ENCODE peak calls at places on chromosomes 13 and 19, in seven cellular contexts. One of them, this sample, is unnamed. For H3K27me3 and H3K36me3, the result is how much of the 10 kb centered on the place peaks cover.

GRCh38 chr19:47637550-47637949 is 28.6 kb downstream of the BICRA start:
- DNase-seq in IMR-90: no peak
- DNase-seq in mesendoderm: no peak
- DNase-seq in breast epithelium: no peak
- DNase-seq in thoracic aorta: no peak
- DNase-seq in effector memory CD4-positive, alpha-beta T cell: no peak
- DNase-seq in hepatocyte: no peak
- DNase-seq in this sample: peak

GRCh38 chr19:38913958-38914357 is 2.0 kb upstream of the CCER2 start:
- DNase-seq in IMR-90: no peak
- DNase-seq in mesendoderm: no peak
- DNase-seq in breast epithelium: no peak
- DNase-seq in thoracic aorta: no peak
- DNase-seq in effector memory CD4-positive, alpha-beta T cell: no peak
- DNase-seq in hepatocyte: no peak
- DNase-seq in this sample: no peak

GRCh38 chr13:32650705-32651311 is 64.6 kb downstream of the PDS5B start:
- DNase-seq in IMR-90: peak
- DNase-seq in mesendoderm: peak
- DNase-seq in breast epithelium: no peak
- DNase-seq in thoracic aorta: no peak
- DNase-seq in effector memory CD4-positive, alpha-beta T cell: peak
- DNase-seq in hepatocyte: peak
- DNase-seq in this sample: peak

GRCh38 chr13:30615851-30616311 is 1.8 kb upstream of the USPL1 start:
- DNase-seq in IMR-90: peak
- DNase-seq in mesendoderm: no peak
- DNase-seq in breast epithelium: no peak
- DNase-seq in thoracic aorta: no peak
- DNase-seq in effector memory CD4-positive, alpha-beta T cell: no peak
- DNase-seq in hepatocyte: peak
- DNase-seq in this sample: peak

GRCh38 chr13:30345426-30346100 is 38.2 kb upstream of the KATNAL1 start:
- DNase-seq in IMR-90: no peak
- DNase-seq in mesendoderm: no peak
- DNase-seq in breast epithelium: no peak
- DNase-seq in thoracic aorta: no peak
- DNase-seq in effector memory CD4-positive, alpha-beta T cell: no peak
- DNase-seq in hepatocyte: no peak
- DNase-seq in this sample: no peak

GRCh38 chr13:75305057-75305456 is 176.9 kb downstream of the TBC1D4 start:
- DNase-seq in IMR-90: no peak
- DNase-seq in mesendoderm: no peak
- DNase-seq in breast epithelium: no peak
- DNase-seq in thoracic aorta: no peak
- DNase-seq in effector memory CD4-positive, alpha-beta T cell: no peak
- DNase-seq in hepatocyte: no peak
- DNase-seq in this sample: peak

GRCh38 chr13:100300708-100301107 is 211.8 kb downstream of the PCCA start:
- DNase-seq in IMR-90: no peak
- DNase-seq in mesendoderm: no peak
- DNase-seq in breast epithelium: no peak
- DNase-seq in thoracic aorta: no peak
- DNase-seq in effector memory CD4-positive, alpha-beta T cell: no peak
- DNase-seq in hepatocyte: no peak
- DNase-seq in this sample: no peak

GRCh38 chr19:18558202-18558555 is 509 bp downstream of the KXD1 start:
- DNase-seq in IMR-90: no peak
- DNase-seq in mesendoderm: no peak
- DNase-seq in breast epithelium: no peak
- DNase-seq in thoracic aorta: no peak
- DNase-seq in effector memory CD4-positive, alpha-beta T cell: no peak
- DNase-seq in hepatocyte: no peak
- DNase-seq in this sample: peak

GRCh38 chr13:52846567-52847321 is 1.7 kb downstream of the PCDH8 start:
- DNase-seq in IMR-90: peak
- DNase-seq in mesendoderm: peak
- DNase-seq in breast epithelium: no peak
- DNase-seq in thoracic aorta: no peak
- DNase-seq in effector memory CD4-positive, alpha-beta T cell: no peak
- DNase-seq in hepatocyte: peak
- DNase-seq in this sample: peak

GRCh38 chr19:47444388-47444821 is 25.1 kb upstream of the MEIS3 start:
- DNase-seq in IMR-90: no peak
- DNase-seq in mesendoderm: peak
- DNase-seq in breast epithelium: no peak
- DNase-seq in thoracic aorta: no peak
- DNase-seq in effector memory CD4-positive, alpha-beta T cell: no peak
- DNase-seq in hepatocyte: peak
- DNase-seq in this sample: peak

GRCh38 chr13:20525144-20525600 is 485 bp downstream of the CRYL1 start:
- DNase-seq in IMR-90: no peak
- DNase-seq in mesendoderm: peak
- DNase-seq in breast epithelium: no peak
- DNase-seq in thoracic aorta: no peak
- DNase-seq in effector memory CD4-positive, alpha-beta T cell: no peak
- DNase-seq in hepatocyte: peak
- DNase-seq in this sample: peak

GRCh38 chr19:14395710-14396338 is 14.6 kb downstream of the ADGRE5 start:
- DNase-seq in IMR-90: no peak
- DNase-seq in mesendoderm: no peak
- DNase-seq in breast epithelium: no peak
- DNase-seq in thoracic aorta: no peak
- DNase-seq in effector memory CD4-positive, alpha-beta T cell: no peak
- DNase-seq in hepatocyte: no peak
- DNase-seq in this sample: no peak

GRCh38 chr19:14394167-14394566 is 12.9 kb downstream of the ADGRE5 start:
- DNase-seq in IMR-90: no peak
- DNase-seq in mesendoderm: no peak
- DNase-seq in breast epithelium: no peak
- DNase-seq in thoracic aorta: no peak
- DNase-seq in effector memory CD4-positive, alpha-beta T cell: no peak
- DNase-seq in hepatocyte: no peak
- DNase-seq in this sample: no peak

GRCh38 chr19:14390548-14390947 is 9.3 kb downstream of the ADGRE5 start:
- DNase-seq in IMR-90: no peak
- DNase-seq in mesendoderm: no peak
- DNase-seq in breast epithelium: no peak
- DNase-seq in thoracic aorta: no peak
- DNase-seq in effector memory CD4-positive, alpha-beta T cell: no peak
- DNase-seq in hepatocyte: no peak
- DNase-seq in this sample: no peak

GRCh38 chr19:14393303-14393702 is 12.1 kb downstream of the ADGRE5 start:
- DNase-seq in IMR-90: no peak
- DNase-seq in mesendoderm: peak
- DNase-seq in breast epithelium: no peak
- DNase-seq in thoracic aorta: no peak
- DNase-seq in effector memory CD4-positive, alpha-beta T cell: no peak
- DNase-seq in hepatocyte: no peak
- DNase-seq in this sample: no peak

GRCh38 chr19:14391156-14391821 is 10.0 kb downstream of the ADGRE5 start:
- DNase-seq in IMR-90: no peak
- DNase-seq in mesendoderm: no peak
- DNase-seq in breast epithelium: no peak
- DNase-seq in thoracic aorta: no peak
- DNase-seq in effector memory CD4-positive, alpha-beta T cell: no peak
- DNase-seq in hepatocyte: no peak
- DNase-seq in this sample: no peak
- H3K27me3 ChIP-seq in IMR-90: under half
- H3K27me3 ChIP-seq in mesendoderm: under half
- H3K27me3 ChIP-seq in breast epithelium: under half
- H3K27me3 ChIP-seq in thoracic aorta: under half
- H3K27me3 ChIP-seq in effector memory CD4-positive, alpha-beta T cell: under half
- H3K27me3 ChIP-seq in hepatocyte: under half
- H3K27me3 ChIP-seq in this sample: under half

GRCh38 chr13:48255954-48256353 is 22.9 kb downstream of the ITM2B start:
- DNase-seq in IMR-90: no peak
- DNase-seq in mesendoderm: no peak
- DNase-seq in breast epithelium: no peak
- DNase-seq in thoracic aorta: no peak
- DNase-seq in effector memory CD4-positive, alpha-beta T cell: no peak
- DNase-seq in hepatocyte: no peak
- DNase-seq in this sample: no peak
- H3K36me3 ChIP-seq in IMR-90: under half
- H3K36me3 ChIP-seq in mesendoderm: under half
- H3K36me3 ChIP-seq in breast epithelium: under half
- H3K36me3 ChIP-seq in thoracic aorta: half or more
- H3K36me3 ChIP-seq in effector memory CD4-positive, alpha-beta T cell: half or more
- H3K36me3 ChIP-seq in hepatocyte: under half
- H3K36me3 ChIP-seq in this sample: half or more

GRCh38 chr13:27796544-27797227 is 4.4 kb downstream of the GSX1 start:
- DNase-seq in IMR-90: no peak
- DNase-seq in mesendoderm: no peak
- DNase-seq in breast epithelium: no peak
- DNase-seq in thoracic aorta: no peak
- DNase-seq in effector memory CD4-positive, alpha-beta T cell: no peak
- DNase-seq in hepatocyte: no peak
- DNase-seq in this sample: no peak
- H3K27me3 ChIP-seq in IMR-90: half or more
- H3K27me3 ChIP-seq in mesendoderm: half or more
- H3K27me3 ChIP-seq in breast epithelium: under half
- H3K27me3 ChIP-seq in thoracic aorta: under half
- H3K27me3 ChIP-seq in effector memory CD4-positive, alpha-beta T cell: half or more
- H3K27me3 ChIP-seq in hepatocyte: half or more
- H3K27me3 ChIP-seq in this sample: half or more

DNA sequence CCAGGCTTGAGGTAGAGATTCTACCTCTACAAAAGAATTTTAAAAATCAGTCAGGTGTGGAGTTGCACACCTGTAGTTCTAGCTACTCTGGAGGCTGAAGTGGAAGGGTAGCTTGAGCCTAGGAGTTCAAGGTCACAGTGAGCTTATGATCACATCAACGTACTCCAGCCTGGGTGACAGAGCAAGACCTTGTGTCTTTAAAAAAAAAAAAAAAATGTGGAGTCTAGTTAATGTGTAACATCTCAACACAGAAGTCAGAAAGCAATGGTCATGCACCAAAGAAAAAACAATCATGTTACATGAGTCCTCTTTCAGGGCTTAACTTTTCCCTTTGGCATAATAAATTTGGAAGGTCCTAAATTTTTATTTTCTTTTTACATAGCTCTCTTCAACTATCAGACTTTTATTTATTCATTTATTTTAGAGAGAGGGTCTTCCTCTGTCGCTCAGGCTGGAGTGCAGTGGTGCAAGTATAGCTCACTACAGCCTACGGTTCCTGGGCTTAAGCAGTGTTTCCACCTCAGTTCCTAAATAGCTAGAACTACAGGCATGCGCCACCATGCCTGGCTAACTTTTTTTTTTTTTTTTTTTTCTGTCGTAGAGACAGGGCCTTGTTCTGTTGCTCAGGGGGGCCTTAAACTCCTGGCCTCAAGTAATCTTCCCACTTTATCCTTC is 22.3 kb downstream of the SETDB2 start:
- DNase-seq in IMR-90: no peak
- DNase-seq in mesendoderm: no peak
- DNase-seq in breast epithelium: no peak
- DNase-seq in thoracic aorta: no peak
- DNase-seq in effector memory CD4-positive, alpha-beta T cell: no peak
- DNase-seq in hepatocyte: peak
- DNase-seq in this sample: no peak
- H3K36me3 ChIP-seq in IMR-90: under half
- H3K36me3 ChIP-seq in mesendoderm: under half
- H3K36me3 ChIP-seq in breast epithelium: under half
- H3K36me3 ChIP-seq in thoracic aorta: under half
- H3K36me3 ChIP-seq in effector memory CD4-positive, alpha-beta T cell: half or more
- H3K36me3 ChIP-seq in hepatocyte: under half
- H3K36me3 ChIP-seq in this sample: under half

GRCh38 chr19:8088752-8089663 is 36.4 kb downstream of the CCL25 start:
- DNase-seq in IMR-90: no peak
- DNase-seq in mesendoderm: peak
- DNase-seq in breast epithelium: no peak
- DNase-seq in thoracic aorta: no peak
- DNase-seq in effector memory CD4-positive, alpha-beta T cell: no peak
- DNase-seq in hepatocyte: no peak
- DNase-seq in this sample: no peak
- H3K27me3 ChIP-seq in IMR-90: under half
- H3K27me3 ChIP-seq in mesendoderm: under half
- H3K27me3 ChIP-seq in breast epithelium: under half
- H3K27me3 ChIP-seq in thoracic aorta: under half
- H3K27me3 ChIP-seq in effector memory CD4-positive, alpha-beta T cell: under half
- H3K27me3 ChIP-seq in hepatocyte: under half
- H3K27me3 ChIP-seq in this sample: under half

GRCh38 chr19:57786286-57786685 is 16.8 kb downstream of the ZNF586 start:
- DNase-seq in IMR-90: no peak
- DNase-seq in mesendoderm: no peak
- DNase-seq in breast epithelium: no peak
- DNase-seq in thoracic aorta: no peak
- DNase-seq in effector memory CD4-positive, alpha-beta T cell: no peak
- DNase-seq in hepatocyte: no peak
- DNase-seq in this sample: no peak
- H3K36me3 ChIP-seq in IMR-90: under half
- H3K36me3 ChIP-seq in mesendoderm: under half
- H3K36me3 ChIP-seq in breast epithelium: under half
- H3K36me3 ChIP-seq in thoracic aorta: under half
- H3K36me3 ChIP-seq in effector memory CD4-positive, alpha-beta T cell: under half
- H3K36me3 ChIP-seq in hepatocyte: under half
- H3K36me3 ChIP-seq in this sample: under half

DNA sequence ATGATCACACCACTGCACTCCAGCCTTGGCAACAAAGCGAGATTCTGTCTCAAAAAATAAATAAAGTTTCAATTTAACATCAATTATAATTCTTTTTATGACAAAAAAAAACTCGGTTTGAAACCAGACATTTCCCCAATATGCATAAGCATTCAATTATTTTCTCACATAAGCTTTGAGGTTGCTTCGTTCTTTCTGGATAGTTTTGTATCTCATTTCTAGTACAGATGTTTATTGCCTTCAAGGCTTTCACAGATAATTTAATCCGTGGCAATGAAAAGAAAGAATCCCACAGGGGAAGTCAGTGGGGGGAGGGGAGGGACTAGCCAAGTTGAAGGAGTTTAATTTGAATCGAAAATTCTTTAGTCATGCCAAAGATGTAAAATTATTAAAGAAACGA is 29.6 kb upstream of the TSC22D1 start:
- DNase-seq in IMR-90: no peak
- DNase-seq in mesendoderm: no peak
- DNase-seq in breast epithelium: no peak
- DNase-seq in thoracic aorta: no peak
- DNase-seq in effector memory CD4-positive, alpha-beta T cell: no peak
- DNase-seq in hepatocyte: no peak
- DNase-seq in this sample: no peak
- H3K27me3 ChIP-seq in IMR-90: under half
- H3K27me3 ChIP-seq in mesendoderm: under half
- H3K27me3 ChIP-seq in breast epithelium: under half
- H3K27me3 ChIP-seq in thoracic aorta: under half
- H3K27me3 ChIP-seq in effector memory CD4-positive, alpha-beta T cell: under half
- H3K27me3 ChIP-seq in hepatocyte: under half
- H3K27me3 ChIP-seq in this sample: under half

GRCh38 chr19:23351806-23352205 is 43.5 kb downstream of the ZNF91 start:
- DNase-seq in IMR-90: no peak
- DNase-seq in mesendoderm: no peak
- DNase-seq in breast epithelium: no peak
- DNase-seq in thoracic aorta: no peak
- DNase-seq in effector memory CD4-positive, alpha-beta T cell: no peak
- DNase-seq in hepatocyte: no peak
- DNase-seq in this sample: no peak
- H3K36me3 ChIP-seq in IMR-90: under half
- H3K36me3 ChIP-seq in mesendoderm: under half
- H3K36me3 ChIP-seq in breast epithelium: under half
- H3K36me3 ChIP-seq in thoracic aorta: under half
- H3K36me3 ChIP-seq in effector memory CD4-positive, alpha-beta T cell: under half
- H3K36me3 ChIP-seq in hepatocyte: under half
- H3K36me3 ChIP-seq in this sample: under half